ENCODE peak calls at places on chromosomes 1 and 21, in ten cellular contexts. S is HFFc6, Y is nephron progenitor cell, M is tibial nerve, O is cardiac fibroblast, A is astrocyte of the spinal cord, J is lung, T is GM06990, U is Calu3, V is bronchial epithelial cell. W is an unnamed sample.

GRCh38 chr1:176515310-176515709 is 52.3 kb downstream of the PAPPA2 start:
- DNase-seq in T (no peak), M (no peak), U (no peak), S (peak; percentile 20), A (peak; percentile 55), J (no peak), O (peak; percentile 48), V (peak; percentile 75), Y (no peak), W (no peak)

GRCh38 chr1:157580179-157580827 is 17.6 kb downstream of the FCRL4 start:
- DNase-seq in J (peak; percentile 35), V (peak; percentile 77), O (peak; percentile 73), A (peak; percentile 68), S (peak; percentile 41), M (peak; percentile 46), U (peak; percentile 69), T (no peak), Y (peak; percentile 40), W (peak; percentile 51)

GRCh38 chr1:7641587-7642417 is 129.3 kb upstream of the VAMP3 start:
- DNase-seq in A (no peak), J (no peak), Y (peak; percentile 35), V (no peak), S (no peak), O (no peak), M (no peak), T (no peak), U (no peak), W (no peak)

GRCh38 chr1:178542554-178543290 is 29.8 kb downstream of the TEX35 start:
- DNase-seq in S (peak; percentile 86), A (peak; percentile 88), U (peak; percentile 98), M (peak; percentile 95), T (peak; percentile 91), O (peak; percentile 83), Y (peak; percentile 98), V (peak; percentile 50), J (peak; percentile 90), W (peak; percentile 88)

GRCh38 chr21:46622226-46622625 is 13.2 kb upstream of the PRMT2 start:
- DNase-seq in M (no peak), Y (no peak), J (no peak), T (no peak), U (peak; percentile 75), A (peak; percentile 92), O (no peak), V (no peak), S (no peak), W (no peak)

GRCh38 chr1:154469844-154470417 is 32.1 kb upstream of the TDRD10 start:
- DNase-seq in J (peak; percentile 45), U (no peak), T (no peak), A (no peak), V (no peak), Y (no peak), S (no peak), M (no peak), O (no peak), W (no peak)

GRCh38 chr1:198153103-198153502 is 3.7 kb upstream of the NEK7 start:
- DNase-seq in A (peak; percentile 93), O (peak; percentile 91), V (no peak), U (peak; percentile 45), Y (no peak), T (no peak), M (peak; percentile 70), S (peak; percentile 55), J (peak; percentile 46), W (no peak)

GRCh38 chr1:101137144-101138126 is 99.4 kb upstream of the S1PR1 start:
- DNase-seq in J (no peak), O (peak; percentile 76), M (no peak), A (peak; percentile 61), V (no peak), T (no peak), U (no peak), Y (no peak), S (peak; percentile 75), W (no peak)

GRCh38 chr1:68116643-68117235 is 66.3 kb upstream of the DIRAS3 start:
- DNase-seq in M (peak; percentile 43), A (peak; percentile 62), J (peak; percentile 45), S (peak; percentile 23), T (no peak), U (peak; percentile 63), Y (peak; percentile 68), O (peak; percentile 69), V (peak; percentile 37), W (no peak)

GRCh38 chr1:74673351-74674111 is at the start of gene ERICH3:
- DNase-seq in O (peak; percentile 6), J (no peak), S (no peak), M (no peak), T (peak; percentile 6), U (peak; percentile 30), V (peak; percentile 5), A (no peak), Y (peak; percentile 47), W (peak; percentile 41)

GRCh38 chr1:244863491-244864252 is 671 bp downstream of the HNRNPU start:
- DNase-seq in M (peak; percentile 14), O (no peak), T (no peak), Y (no peak), J (peak; percentile 44), V (no peak), U (no peak), S (no peak), A (no peak), W (peak; percentile 53)

GRCh38 chr1:145701306-145701862 is 5.8 kb downstream of the PDZK1 start:
- DNase-seq in M (no peak), T (no peak), S (no peak), V (no peak), O (no peak), Y (no peak), U (no peak), A (peak; percentile 22), J (no peak), W (no peak)

GRCh38 chr1:235954306-235955283 is 87.9 kb upstream of the LYST start:
- DNase-seq in O (peak; percentile 35), V (no peak), J (peak; percentile 42), M (no peak), T (peak; percentile 84), A (no peak), U (no peak), S (peak; percentile 37), Y (peak; percentile 13), W (no peak)
- TF ChIP-seq CTCF in O (no peak), V (no peak), J (no peak), M (no peak), T (peak; percentile 40), A (no peak), U (no peak), S (no peak), Y (no peak), W (no peak)

DNA sequence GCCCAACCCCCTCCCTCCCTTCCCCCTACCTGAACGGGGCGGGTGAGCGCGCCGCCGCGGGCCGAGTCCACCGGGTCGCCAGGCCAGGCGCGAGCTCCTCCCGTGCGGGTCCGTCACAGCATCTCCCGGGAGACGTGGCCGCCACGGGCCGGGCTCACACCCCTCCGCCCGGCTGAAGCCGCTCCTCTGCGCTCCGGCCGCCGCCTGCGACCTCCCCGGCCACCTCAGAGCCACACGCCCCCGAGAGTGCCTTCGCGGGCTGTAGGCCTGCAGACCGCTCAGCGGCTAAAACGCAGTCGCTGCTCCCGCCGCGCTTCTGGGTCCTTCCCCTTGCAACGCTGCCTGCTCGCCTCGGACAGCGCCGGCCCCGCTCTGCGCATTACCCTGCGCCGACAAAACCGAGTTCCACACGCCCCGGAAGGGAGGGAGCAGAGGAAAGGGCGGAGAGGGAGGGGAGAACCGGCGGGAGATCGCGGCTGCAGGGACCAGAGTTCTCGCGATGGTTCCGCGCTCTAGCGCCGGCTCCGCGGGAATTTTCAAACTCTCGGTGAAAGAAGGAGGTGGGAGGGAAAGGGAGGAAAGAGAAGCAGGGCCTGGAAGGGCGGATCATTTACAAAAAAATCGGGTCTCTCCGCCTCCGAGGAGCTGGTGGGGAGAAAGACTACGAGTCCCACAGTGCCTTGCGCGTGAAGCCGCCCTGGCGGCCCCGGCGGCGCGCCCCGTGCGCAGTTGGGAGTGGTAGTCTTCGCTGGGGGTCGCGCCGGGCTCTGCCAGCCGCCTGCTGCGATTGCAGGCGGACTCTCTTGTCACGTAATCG is at the start of gene AHCTF1:
- DNase-seq in U (peak; percentile 97), T (peak; percentile 97), S (peak; percentile 98), A (peak; percentile 99), J (peak; percentile 97), O (peak; percentile 99), Y (peak; percentile 95), M (peak; percentile 95), V (peak; percentile 92), W (peak; percentile 98)
- TF ChIP-seq CTCF in U (no peak), T (no peak), S (no peak), A (no peak), J (no peak), O (no peak), Y (no peak), M (no peak), V (no peak), W (no peak)

GRCh38 chr1:65254320-65255087 is 54.8 kb upstream of the DNAJC6 start:
- DNase-seq in U (peak; percentile 93), Y (peak; percentile 93), J (peak; percentile 71), M (peak; percentile 40), S (peak; percentile 54), A (peak; percentile 37), V (peak; percentile 41), T (peak; percentile 89), O (peak; percentile 50), W (peak; percentile 86)
- TF ChIP-seq CTCF in U (no peak), Y (no peak), J (no peak), M (no peak), S (peak; percentile 41), A (peak; percentile 18), V (peak; percentile 14), T (peak; percentile 6), O (no peak), W (no peak)

GRCh38 chr1:82090104-82090503 is 289.4 kb downstream of the ADGRL2 start:
- DNase-seq in A (peak; percentile 13), M (no peak), V (peak; percentile 17), U (no peak), O (peak; percentile 48), J (no peak), S (no peak), T (no peak), Y (no peak), W (no peak)

GRCh38 chr1:82094136-82094535 is 293.4 kb downstream of the ADGRL2 start:
- DNase-seq in A (no peak), U (no peak), M (no peak), T (no peak), J (no peak), O (no peak), S (no peak), Y (no peak), V (no peak), W (no peak)

GRCh38 chr1:82086739-82087138 is 286.0 kb downstream of the ADGRL2 start:
- DNase-seq in V (peak; percentile 30), T (no peak), Y (no peak), O (peak; percentile 29), S (no peak), J (no peak), U (no peak), M (no peak), A (no peak), W (no peak)

GRCh38 chr1:82091274-82091673 is 290.5 kb downstream of the ADGRL2 start:
- DNase-seq in M (no peak), U (no peak), Y (no peak), O (no peak), T (no peak), S (no peak), J (no peak), V (no peak), A (no peak), W (no peak)

DNA sequence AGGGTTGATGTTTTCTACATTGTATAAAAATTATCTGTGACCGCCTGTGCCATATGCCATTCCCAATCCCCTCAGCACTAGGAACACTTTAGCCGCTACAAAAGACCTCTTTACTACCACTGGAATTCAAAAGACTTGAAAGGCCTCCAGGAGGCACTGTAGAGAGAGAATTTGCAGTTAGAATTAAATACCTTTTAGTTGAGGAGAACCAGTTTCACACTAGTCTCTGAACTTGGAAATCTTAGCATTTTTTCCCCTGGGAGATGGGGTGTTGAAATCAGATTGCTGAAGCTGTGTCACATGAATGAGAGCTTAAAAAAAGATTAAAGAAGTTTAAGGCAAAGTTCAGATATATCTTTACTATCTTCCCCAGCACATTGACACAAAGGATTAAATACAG is 291.0 kb downstream of the ADGRL2 start:
- DNase-seq in J (no peak), T (no peak), M (peak; percentile 29), O (peak; percentile 78), A (no peak), S (no peak), Y (no peak), V (no peak), U (no peak), W (no peak)
- TF ChIP-seq CTCF in J (no peak), T (no peak), M (no peak), O (peak; percentile 8), A (no peak), S (no peak), Y (no peak), V (no peak), U (no peak), W (no peak)

W was measured in mesothelial cell of epicardium.